ENCODE peak calls at places on chromosomes 2 and 18, in seven cellular contexts. V is CD8-positive, alpha-beta memory T cell; L is fibroblast of lung; T is GM12878; X is SK-N-DZ; S is hypothalamus; B is GM13976. U is an unnamed sample.

GRCh38 chr18:70671889-70672551 is 383.2 kb downstream of the SOCS6 start:
- DNase-seq in V (no peak), L (no peak), T (no peak), X (no peak), S (no peak), B (no peak), U (no peak)

GRCh38 chr2:215505044-215505786 is 69.3 kb upstream of the FN1 start:
- DNase-seq in V (no peak), L (peak), T (no peak), X (no peak), S (no peak), B (no peak), U (no peak)

GRCh38 chr2:156455366-156455975 is 19.3 kb downstream of the GPD2 start:
- DNase-seq in V (no peak), L (peak), T (no peak), X (no peak), S (no peak), B (no peak), U (no peak)

GRCh38 chr18:52570975-52571374 is 231.0 kb downstream of the DCC start:
- DNase-seq in V (no peak), L (peak), T (no peak), X (no peak), S (no peak), B (no peak), U (no peak)

GRCh38 chr2:240624950-240625621 is at the start of gene GPR35:
- DNase-seq in V (peak), L (peak), T (peak), X (no peak), S (no peak), B (peak), U (peak)

GRCh38 chr2:27727257-27727656 is 44.3 kb upstream of the MRPL33 start:
- DNase-seq in V (no peak), L (no peak), T (no peak), X (no peak), S (no peak), B (no peak), U (no peak)

GRCh38 chr2:67641709-67642397 is 244.7 kb downstream of the ETAA1 start:
- DNase-seq in V (no peak), L (peak), T (no peak), X (peak), S (no peak), B (no peak), U (no peak)

GRCh38 chr18:2590303-2590702 is 18.9 kb downstream of the NDC80 start:
- DNase-seq in V (no peak), L (no peak), T (no peak), X (no peak), S (no peak), B (no peak), U (no peak)

GRCh38 chr18:36389811-36390581 is 92.5 kb downstream of the FHOD3 start:
- DNase-seq in V (no peak), L (no peak), T (no peak), X (peak), S (no peak), B (no peak), U (no peak)

GRCh38 chr18:415627-416612 is 84.6 kb downstream of the COLEC12 start:
- DNase-seq in V (no peak), L (peak), T (no peak), X (peak), S (no peak), B (no peak), U (no peak)

GRCh38 chr2:236163483-236164200 is 4.5 kb downstream of the GBX2 start:
- DNase-seq in V (no peak), L (no peak), T (no peak), X (no peak), S (no peak), B (peak), U (no peak)

GRCh38 chr2:105336786-105337121 is 586 bp upstream of the C2orf49 start:
- DNase-seq in V (no peak), L (no peak), T (no peak), X (no peak), S (no peak), B (no peak), U (no peak)

GRCh38 chr2:232038251-232038897 is 76.9 kb downstream of the DIS3L2 start:
- DNase-seq in V (no peak), L (no peak), T (no peak), X (no peak), S (no peak), B (no peak), U (no peak)

GRCh38 chr2:235765181-235765820 is 271.5 kb downstream of the AGAP1 start:
- DNase-seq in V (no peak), L (peak), T (no peak), X (no peak), S (no peak), B (no peak), U (no peak)

GRCh38 chr2:102764083-102764482 is 2.3 kb downstream of the TMEM182 start:
- DNase-seq in V (no peak), L (no peak), T (no peak), X (no peak), S (no peak), B (no peak), U (no peak)

GRCh38 chr2:207768891-207769596 is 662 bp downstream of the FZD5 start:
- DNase-seq in V (no peak), L (peak), T (no peak), X (no peak), S (no peak), B (peak), U (no peak)

GRCh38 chr2:238163494-238164198 is 4.9 kb downstream of the ERFE start:
- DNase-seq in V (no peak), L (peak), T (no peak), X (no peak), S (no peak), B (no peak), U (no peak)

GRCh38 chr2:145769053-145769716 is 1249.3 kb upstream of the ZEB2 start:
- DNase-seq in V (no peak), L (no peak), T (no peak), X (no peak), S (no peak), B (no peak), U (no peak)

GRCh38 chr2:26255735-26256384 is 11.1 kb downstream of the HADHB start:
- DNase-seq in V (no peak), L (no peak), T (no peak), X (no peak), S (no peak), B (no peak), U (no peak)

GRCh38 chr2:75640621-75641121 is 5.9 kb upstream of the MRPL19 start:
- DNase-seq in V (peak), L (peak), T (no peak), X (peak), S (no peak), B (peak), U (peak)

GRCh38 chr18:55245200-55245599 is 285.9 kb upstream of the CCDC68 start:
- DNase-seq in V (no peak), L (peak), T (no peak), X (no peak), S (no peak), B (no peak), U (no peak)

GRCh38 chr18:6370886-6371635 is 43.6 kb downstream of the L3MBTL4 start:
- DNase-seq in V (no peak), L (no peak), T (no peak), X (no peak), S (no peak), B (no peak), U (no peak)

GRCh38 chr2:99205491-99205890 is 24.5 kb downstream of the MRPL30 start:
- DNase-seq in V (no peak), L (no peak), T (no peak), X (no peak), S (no peak), B (no peak), U (no peak)

GRCh38 chr2:202669841-202670240 is 35.1 kb downstream of the FAM117B start:
- DNase-seq in V (no peak), L (no peak), T (peak), X (no peak), S (no peak), B (no peak), U (no peak)

GRCh38 chr2:37688771-37689468 is 17.5 kb upstream of the CDC42EP3 start:
- DNase-seq in V (no peak), L (peak), T (no peak), X (peak), S (no peak), B (no peak), U (no peak)

GRCh38 chr2:146544701-146545100 is 1300.1 kb upstream of the ACVR2A start:
- DNase-seq in V (no peak), L (peak), T (no peak), X (no peak), S (no peak), B (no peak), U (no peak)

GRCh38 chr18:63831080-63831788 is 56.0 kb downstream of the SERPINB7 start:
- DNase-seq in V (no peak), L (peak), T (no peak), X (no peak), S (no peak), B (no peak), U (no peak)

GRCh38 chr2:225173909-225174308 is 131.6 kb upstream of the DOCK10 start:
- DNase-seq in V (no peak), L (no peak), T (no peak), X (peak), S (no peak), B (no peak), U (no peak)

GRCh38 chr18:22509423-22509822 is 91.7 kb upstream of the CTAGE1 start:
- DNase-seq in V (no peak), L (no peak), T (no peak), X (no peak), S (no peak), B (no peak), U (no peak)

GRCh38 chr2:118845843-118846666 is 1.4 kb downstream of the EN1 start:
- DNase-seq in V (no peak), L (no peak), T (no peak), X (no peak), S (no peak), B (no peak), U (no peak)

GRCh38 chr18:10454800-10455550 is 540 bp downstream of the APCDD1 start:
- DNase-seq in V (no peak), L (no peak), T (no peak), X (peak), S (no peak), B (no peak), U (no peak)

GRCh38 chr2:196482119-196483065 is 157.1 kb upstream of the CCDC150 start:
- DNase-seq in V (no peak), L (peak), T (no peak), X (no peak), S (no peak), B (no peak), U (no peak)

GRCh38 chr2:206477296-206477695 is 34.0 kb downstream of the ADAM23 start:
- DNase-seq in V (no peak), L (peak), T (no peak), X (no peak), S (no peak), B (no peak), U (no peak)